ENCODE peak calls at places on chromosomes 7 and 10, in ten cellular contexts. One of them, this sample, is unnamed.

GRCh38 chr10:113866551-113867394 is 12.3 kb downstream of the NHLRC2 start:
- DNase-seq in neuronal stem cell: no peak
- DNase-seq in esophagus squamous epithelium: no peak
- DNase-seq in pancreas: no peak
- DNase-seq in heart right ventricle: no peak
- DNase-seq in tibial nerve: no peak
- DNase-seq in IMR-90: no peak
- DNase-seq in uterus: no peak
- DNase-seq in testis: no peak
- DNase-seq in tibial artery: no peak
- DNase-seq in this sample: no peak

GRCh38 chr10:75546004-75546403 is 114.6 kb downstream of the LRMDA start:
- DNase-seq in neuronal stem cell: no peak
- DNase-seq in esophagus squamous epithelium: no peak
- DNase-seq in pancreas: no peak
- DNase-seq in heart right ventricle: no peak
- DNase-seq in tibial nerve: no peak
- DNase-seq in IMR-90: no peak
- DNase-seq in uterus: no peak
- DNase-seq in testis: no peak
- DNase-seq in tibial artery: no peak
- DNase-seq in this sample: no peak

GRCh38 chr10:12417341-12417740 is 68.0 kb downstream of the CAMK1D start:
- DNase-seq in neuronal stem cell: no peak
- DNase-seq in esophagus squamous epithelium: no peak
- DNase-seq in pancreas: no peak
- DNase-seq in heart right ventricle: no peak
- DNase-seq in tibial nerve: peak; percentile 56
- DNase-seq in IMR-90: no peak
- DNase-seq in uterus: no peak
- DNase-seq in testis: no peak
- DNase-seq in tibial artery: peak; percentile 38
- DNase-seq in this sample: no peak

GRCh38 chr10:36280886-36281499 is 638.9 kb upstream of the FZD8 start:
- DNase-seq in neuronal stem cell: no peak
- DNase-seq in esophagus squamous epithelium: no peak
- DNase-seq in pancreas: no peak
- DNase-seq in heart right ventricle: no peak
- DNase-seq in tibial nerve: no peak
- DNase-seq in IMR-90: no peak
- DNase-seq in uterus: no peak
- DNase-seq in testis: no peak
- DNase-seq in tibial artery: no peak
- DNase-seq in this sample: no peak

GRCh38 chr10:132443605-132443997 is 46.6 kb downstream of the PWWP2B start:
- DNase-seq in neuronal stem cell: no peak
- DNase-seq in esophagus squamous epithelium: no peak
- DNase-seq in pancreas: no peak
- DNase-seq in heart right ventricle: no peak
- DNase-seq in tibial nerve: no peak
- DNase-seq in IMR-90: peak; percentile 46
- DNase-seq in uterus: peak; percentile 73
- DNase-seq in testis: no peak
- DNase-seq in tibial artery: no peak
- DNase-seq in this sample: no peak

GRCh38 chr10:16904619-16905018 is 87.4 kb upstream of the RSU1 start:
- DNase-seq in neuronal stem cell: no peak
- DNase-seq in esophagus squamous epithelium: no peak
- DNase-seq in pancreas: no peak
- DNase-seq in heart right ventricle: no peak
- DNase-seq in tibial nerve: no peak
- DNase-seq in IMR-90: peak; percentile 64
- DNase-seq in uterus: no peak
- DNase-seq in testis: no peak
- DNase-seq in tibial artery: no peak
- DNase-seq in this sample: no peak

GRCh38 chr7:80243425-80243824 is 108.8 kb downstream of the GNAI1 start:
- DNase-seq in neuronal stem cell: no peak
- DNase-seq in esophagus squamous epithelium: no peak
- DNase-seq in pancreas: no peak
- DNase-seq in heart right ventricle: no peak
- DNase-seq in tibial nerve: no peak
- DNase-seq in IMR-90: no peak
- DNase-seq in uterus: no peak
- DNase-seq in testis: no peak
- DNase-seq in tibial artery: no peak
- DNase-seq in this sample: no peak

GRCh38 chr10:119509909-119510451 is 32.5 kb downstream of the RGS10 start:
- DNase-seq in neuronal stem cell: no peak
- DNase-seq in esophagus squamous epithelium: no peak
- DNase-seq in pancreas: no peak
- DNase-seq in heart right ventricle: peak; percentile 61
- DNase-seq in tibial nerve: no peak
- DNase-seq in IMR-90: no peak
- DNase-seq in uterus: no peak
- DNase-seq in testis: no peak
- DNase-seq in tibial artery: peak; percentile 61
- DNase-seq in this sample: no peak

DNA sequence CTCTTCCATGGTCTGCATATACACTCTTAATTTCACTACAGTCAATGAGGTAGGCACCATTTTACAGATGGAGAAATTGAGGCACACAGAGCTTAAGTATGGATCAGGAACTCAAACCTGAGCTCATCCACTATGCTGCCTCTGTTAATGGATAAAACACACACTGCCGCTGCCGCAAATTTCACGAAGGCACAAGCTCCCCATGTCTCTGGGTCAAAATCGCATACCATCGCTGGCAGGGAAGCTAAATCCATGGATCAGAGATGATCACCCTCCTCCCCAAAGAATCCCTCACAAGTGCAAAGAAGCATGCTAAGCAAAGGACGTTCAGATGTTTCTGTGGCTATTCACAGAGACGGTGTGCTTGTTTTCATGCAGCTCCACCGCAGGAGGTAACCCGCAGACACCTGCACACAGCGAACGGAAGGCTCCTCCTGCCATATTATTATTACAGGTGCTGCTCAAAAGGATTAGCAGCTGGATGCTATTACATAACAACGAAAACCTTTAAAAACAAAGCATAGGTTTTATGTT is 109.3 kb downstream of the UBE2H start:
- DNase-seq in neuronal stem cell: no peak
- DNase-seq in esophagus squamous epithelium: no peak
- DNase-seq in pancreas: no peak
- DNase-seq in heart right ventricle: no peak
- DNase-seq in tibial nerve: no peak
- DNase-seq in IMR-90: no peak
- DNase-seq in uterus: no peak
- DNase-seq in testis: no peak
- DNase-seq in tibial artery: no peak
- DNase-seq in this sample: no peak
- H3K4me1 ChIP-seq in neuronal stem cell: no peaks in the 10 kb centered on the region
- H3K4me1 ChIP-seq in esophagus squamous epithelium: peaks cover 28% of the 10 kb centered on the region
- H3K4me1 ChIP-seq in pancreas: peaks cover 32% of the 10 kb centered on the region
- H3K4me1 ChIP-seq in heart right ventricle: peaks cover 83% of the 10 kb centered on the region
- H3K4me1 ChIP-seq in tibial nerve: peaks cover 7% of the 10 kb centered on the region
- H3K4me1 ChIP-seq in IMR-90: peaks cover 20% of the 10 kb centered on the region
- H3K4me1 ChIP-seq in uterus: no peaks in the 10 kb centered on the region
- H3K4me1 ChIP-seq in testis: peaks cover 15% of the 10 kb centered on the region
- H3K4me1 ChIP-seq in tibial artery: peaks cover 25% of the 10 kb centered on the region
- H3K4me1 ChIP-seq in this sample: peaks cover 48% of the 10 kb centered on the region

GRCh38 chr10:53957401-53957800 is 843.6 kb downstream of the PCDH15 start:
- DNase-seq in neuronal stem cell: no peak
- DNase-seq in esophagus squamous epithelium: no peak
- DNase-seq in pancreas: no peak
- DNase-seq in heart right ventricle: no peak
- DNase-seq in tibial nerve: no peak
- DNase-seq in IMR-90: no peak
- DNase-seq in uterus: no peak
- DNase-seq in testis: peak; percentile 67
- DNase-seq in tibial artery: no peak
- DNase-seq in this sample: no peak
- H3K27ac ChIP-seq in neuronal stem cell: no peak overlapping the region
- H3K27ac ChIP-seq in esophagus squamous epithelium: no peak overlapping the region
- H3K27ac ChIP-seq in pancreas: no peak overlapping the region
- H3K27ac ChIP-seq in heart right ventricle: no peak overlapping the region
- H3K27ac ChIP-seq in tibial nerve: no peak overlapping the region
- H3K27ac ChIP-seq in IMR-90: no peak overlapping the region
- H3K27ac ChIP-seq in uterus: no peak overlapping the region
- H3K27ac ChIP-seq in testis: no peak overlapping the region
- H3K27ac ChIP-seq in tibial artery: no peak overlapping the region
- H3K27ac ChIP-seq in this sample: no peak overlapping the region

DNA sequence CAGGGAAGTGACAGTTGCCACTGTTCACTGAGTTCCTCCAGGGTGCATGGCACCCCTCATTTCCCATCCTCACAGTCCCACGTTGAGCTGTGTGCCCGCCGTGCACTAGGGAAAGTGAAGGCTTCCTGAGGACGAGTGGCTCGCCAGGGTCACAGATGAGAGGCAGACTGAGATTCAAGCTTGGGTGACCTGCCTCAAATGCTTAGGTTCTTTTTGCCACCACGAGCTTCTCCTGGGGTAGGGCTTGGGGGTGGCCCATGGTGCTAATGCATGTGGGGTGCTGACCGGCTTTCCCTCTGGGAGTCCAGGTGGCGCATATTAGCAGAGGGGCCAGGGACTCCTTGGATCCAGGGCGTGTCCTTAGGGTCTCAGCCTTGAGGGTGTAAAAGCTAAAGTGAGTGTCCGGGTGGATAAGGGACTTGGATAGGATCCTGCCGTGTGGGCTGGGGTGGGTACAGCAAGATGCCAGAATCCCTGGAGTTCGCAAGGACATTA is 1.9 kb downstream of the CALHM2 start:
- DNase-seq in neuronal stem cell: no peak
- DNase-seq in esophagus squamous epithelium: no peak
- DNase-seq in pancreas: no peak
- DNase-seq in heart right ventricle: no peak
- DNase-seq in tibial nerve: no peak
- DNase-seq in IMR-90: no peak
- DNase-seq in uterus: no peak
- DNase-seq in testis: no peak
- DNase-seq in tibial artery: no peak
- DNase-seq in this sample: no peak
- H3K4me1 ChIP-seq in neuronal stem cell: no peaks in the 10 kb centered on the region
- H3K4me1 ChIP-seq in esophagus squamous epithelium: peaks cover 23% of the 10 kb centered on the region
- H3K4me1 ChIP-seq in pancreas: no peaks in the 10 kb centered on the region
- H3K4me1 ChIP-seq in heart right ventricle: peaks cover 67% of the 10 kb centered on the region
- H3K4me1 ChIP-seq in tibial nerve: peaks cover 39% of the 10 kb centered on the region
- H3K4me1 ChIP-seq in IMR-90: peaks cover 11% of the 10 kb centered on the region
- H3K4me1 ChIP-seq in uterus: peaks cover 12% of the 10 kb centered on the region
- H3K4me1 ChIP-seq in testis: peaks cover 62% of the 10 kb centered on the region
- H3K4me1 ChIP-seq in tibial artery: peaks cover 51% of the 10 kb centered on the region
- H3K4me1 ChIP-seq in this sample: peaks cover 77% of the 10 kb centered on the region

GRCh38 chr10:6176691-6177231 is 26.0 kb upstream of the PFKFB3 start:
- DNase-seq in neuronal stem cell: no peak
- DNase-seq in esophagus squamous epithelium: no peak
- DNase-seq in pancreas: no peak
- DNase-seq in heart right ventricle: no peak
- DNase-seq in tibial nerve: no peak
- DNase-seq in IMR-90: peak; percentile 42
- DNase-seq in uterus: no peak
- DNase-seq in testis: no peak
- DNase-seq in tibial artery: no peak
- DNase-seq in this sample: no peak
- H3K27ac ChIP-seq in neuronal stem cell: no peak overlapping the region
- H3K27ac ChIP-seq in esophagus squamous epithelium: peak overlapping the region; percentile 80
- H3K27ac ChIP-seq in pancreas: no peak overlapping the region
- H3K27ac ChIP-seq in heart right ventricle: peak overlapping the region; percentile 45
- H3K27ac ChIP-seq in tibial nerve: no peak overlapping the region
- H3K27ac ChIP-seq in IMR-90: no peak overlapping the region
- H3K27ac ChIP-seq in uterus: no peak overlapping the region
- H3K27ac ChIP-seq in testis: peak overlapping the region; percentile 11
- H3K27ac ChIP-seq in tibial artery: peak overlapping the region; percentile 65
- H3K27ac ChIP-seq in this sample: peak overlapping the region; percentile 15

GRCh38 chr7:143381427-143382125 is 431 bp downstream of the ZYX start:
- DNase-seq in neuronal stem cell: no peak
- DNase-seq in esophagus squamous epithelium: no peak
- DNase-seq in pancreas: peak; percentile 86
- DNase-seq in heart right ventricle: peak; percentile 86
- DNase-seq in tibial nerve: peak; percentile 80
- DNase-seq in IMR-90: peak; percentile 79
- DNase-seq in uterus: peak; percentile 89
- DNase-seq in testis: peak; percentile 79
- DNase-seq in tibial artery: peak; percentile 76
- DNase-seq in this sample: no peak
- H3K4me1 ChIP-seq in neuronal stem cell: peaks cover 16% of the 10 kb centered on the region
- H3K4me1 ChIP-seq in esophagus squamous epithelium: peaks cover 33% of the 10 kb centered on the region
- H3K4me1 ChIP-seq in pancreas: peaks cover 8% of the 10 kb centered on the region
- H3K4me1 ChIP-seq in heart right ventricle: peaks cover 59% of the 10 kb centered on the region
- H3K4me1 ChIP-seq in tibial nerve: peaks cover 50% of the 10 kb centered on the region
- H3K4me1 ChIP-seq in IMR-90: peaks cover 31% of the 10 kb centered on the region
- H3K4me1 ChIP-seq in uterus: no peaks in the 10 kb centered on the region
- H3K4me1 ChIP-seq in testis: peaks cover 46% of the 10 kb centered on the region
- H3K4me1 ChIP-seq in tibial artery: peaks cover 51% of the 10 kb centered on the region
- H3K4me1 ChIP-seq in this sample: peaks cover 55% of the 10 kb centered on the region